ENCODE peak calls at places on chromosomes 12 and 14, in eight cellular contexts. One of them, this sample, is unnamed.

GRCh38 chr12:78959556-78959955 is 95.0 kb downstream of the SYT1 start:
- DNase-seq in ascending aorta: no peak
- DNase-seq in dorsolateral prefrontal cortex: no peak
- DNase-seq in MM.1S: no peak
- DNase-seq in psoas muscle: no peak
- DNase-seq in fibroblast of mammary gland: no peak
- DNase-seq in heart left ventricle: no peak
- DNase-seq in fibroblast of pulmonary artery: peak
- DNase-seq in this sample: no peak

GRCh38 chr14:72523397-72524157 is 370.3 kb downstream of the DPF3 start:
- DNase-seq in ascending aorta: peak
- DNase-seq in dorsolateral prefrontal cortex: no peak
- DNase-seq in MM.1S: no peak
- DNase-seq in psoas muscle: no peak
- DNase-seq in fibroblast of mammary gland: peak
- DNase-seq in heart left ventricle: no peak
- DNase-seq in fibroblast of pulmonary artery: peak
- DNase-seq in this sample: no peak

GRCh38 chr14:89848165-89848564 is 106.4 kb downstream of the EFCAB11 start:
- DNase-seq in ascending aorta: no peak
- DNase-seq in dorsolateral prefrontal cortex: no peak
- DNase-seq in MM.1S: no peak
- DNase-seq in psoas muscle: no peak
- DNase-seq in fibroblast of mammary gland: peak
- DNase-seq in heart left ventricle: no peak
- DNase-seq in fibroblast of pulmonary artery: peak
- DNase-seq in this sample: no peak

GRCh38 chr14:61500046-61500445 is 178.7 kb downstream of the PRKCH start:
- DNase-seq in ascending aorta: no peak
- DNase-seq in dorsolateral prefrontal cortex: no peak
- DNase-seq in MM.1S: no peak
- DNase-seq in psoas muscle: no peak
- DNase-seq in fibroblast of mammary gland: no peak
- DNase-seq in heart left ventricle: no peak
- DNase-seq in fibroblast of pulmonary artery: no peak
- DNase-seq in this sample: no peak

GRCh38 chr12:11615481-11615880 is 34.0 kb upstream of the ETV6 start:
- DNase-seq in ascending aorta: no peak
- DNase-seq in dorsolateral prefrontal cortex: no peak
- DNase-seq in MM.1S: peak
- DNase-seq in psoas muscle: no peak
- DNase-seq in fibroblast of mammary gland: no peak
- DNase-seq in heart left ventricle: no peak
- DNase-seq in fibroblast of pulmonary artery: no peak
- DNase-seq in this sample: no peak

GRCh38 chr12:119659289-119659897 is 8.5 kb upstream of the PRKAB1 start:
- DNase-seq in ascending aorta: no peak
- DNase-seq in dorsolateral prefrontal cortex: no peak
- DNase-seq in MM.1S: peak
- DNase-seq in psoas muscle: no peak
- DNase-seq in fibroblast of mammary gland: peak
- DNase-seq in heart left ventricle: no peak
- DNase-seq in fibroblast of pulmonary artery: peak
- DNase-seq in this sample: no peak

GRCh38 chr14:95464103-95464502 is 52.3 kb downstream of the SYNE3 start:
- DNase-seq in ascending aorta: no peak
- DNase-seq in dorsolateral prefrontal cortex: no peak
- DNase-seq in MM.1S: no peak
- DNase-seq in psoas muscle: no peak
- DNase-seq in fibroblast of mammary gland: no peak
- DNase-seq in heart left ventricle: no peak
- DNase-seq in fibroblast of pulmonary artery: no peak
- DNase-seq in this sample: no peak

GRCh38 chr12:116924558-116925453 is 14.1 kb downstream of the FBXW8 start:
- DNase-seq in ascending aorta: no peak
- DNase-seq in dorsolateral prefrontal cortex: no peak
- DNase-seq in MM.1S: peak
- DNase-seq in psoas muscle: peak
- DNase-seq in fibroblast of mammary gland: peak
- DNase-seq in heart left ventricle: no peak
- DNase-seq in fibroblast of pulmonary artery: peak
- DNase-seq in this sample: peak

GRCh38 chr14:83867871-83868270 is 1662.1 kb upstream of the FLRT2 start:
- DNase-seq in ascending aorta: no peak
- DNase-seq in dorsolateral prefrontal cortex: no peak
- DNase-seq in MM.1S: no peak
- DNase-seq in psoas muscle: no peak
- DNase-seq in fibroblast of mammary gland: no peak
- DNase-seq in heart left ventricle: no peak
- DNase-seq in fibroblast of pulmonary artery: no peak
- DNase-seq in this sample: no peak

GRCh38 chr12:12267801-12268200 is 957 bp upstream of the LRP6 start:
- DNase-seq in ascending aorta: no peak
- DNase-seq in dorsolateral prefrontal cortex: no peak
- DNase-seq in MM.1S: no peak
- DNase-seq in psoas muscle: no peak
- DNase-seq in fibroblast of mammary gland: no peak
- DNase-seq in heart left ventricle: no peak
- DNase-seq in fibroblast of pulmonary artery: no peak
- DNase-seq in this sample: no peak

GRCh38 chr12:107372229-107372658 is 278.9 kb upstream of the CRY1 start:
- DNase-seq in ascending aorta: no peak
- DNase-seq in dorsolateral prefrontal cortex: no peak
- DNase-seq in MM.1S: no peak
- DNase-seq in psoas muscle: no peak
- DNase-seq in fibroblast of mammary gland: no peak
- DNase-seq in heart left ventricle: no peak
- DNase-seq in fibroblast of pulmonary artery: peak
- DNase-seq in this sample: no peak

GRCh38 chr12:105740970-105741725 is 397.6 kb downstream of the NUAK1 start:
- DNase-seq in ascending aorta: no peak
- DNase-seq in dorsolateral prefrontal cortex: peak
- DNase-seq in MM.1S: no peak
- DNase-seq in psoas muscle: peak
- DNase-seq in fibroblast of mammary gland: peak
- DNase-seq in heart left ventricle: peak
- DNase-seq in fibroblast of pulmonary artery: peak
- DNase-seq in this sample: no peak

GRCh38 chr12:107447336-107447735 is 238.3 kb upstream of the PWP1 start:
- DNase-seq in ascending aorta: no peak
- DNase-seq in dorsolateral prefrontal cortex: no peak
- DNase-seq in MM.1S: no peak
- DNase-seq in psoas muscle: no peak
- DNase-seq in fibroblast of mammary gland: no peak
- DNase-seq in heart left ventricle: no peak
- DNase-seq in fibroblast of pulmonary artery: no peak
- DNase-seq in this sample: no peak

GRCh38 chr12:18706798-18707197 is 31.0 kb downstream of the PLCZ1 start:
- DNase-seq in ascending aorta: no peak
- DNase-seq in dorsolateral prefrontal cortex: no peak
- DNase-seq in MM.1S: no peak
- DNase-seq in psoas muscle: no peak
- DNase-seq in fibroblast of mammary gland: peak
- DNase-seq in heart left ventricle: peak
- DNase-seq in fibroblast of pulmonary artery: peak
- DNase-seq in this sample: no peak

GRCh38 chr12:11685716-11686115 is 36.2 kb downstream of the ETV6 start:
- DNase-seq in ascending aorta: no peak
- DNase-seq in dorsolateral prefrontal cortex: no peak
- DNase-seq in MM.1S: no peak
- DNase-seq in psoas muscle: no peak
- DNase-seq in fibroblast of mammary gland: no peak
- DNase-seq in heart left ventricle: no peak
- DNase-seq in fibroblast of pulmonary artery: no peak
- DNase-seq in this sample: no peak

GRCh38 chr12:98757455-98757854 is 112.4 kb downstream of the APAF1 start:
- DNase-seq in ascending aorta: no peak
- DNase-seq in dorsolateral prefrontal cortex: no peak
- DNase-seq in MM.1S: no peak
- DNase-seq in psoas muscle: no peak
- DNase-seq in fibroblast of mammary gland: no peak
- DNase-seq in heart left ventricle: no peak
- DNase-seq in fibroblast of pulmonary artery: no peak
- DNase-seq in this sample: no peak

GRCh38 chr12:3641428-3641883 is 111.5 kb downstream of the CRACR2A start:
- DNase-seq in ascending aorta: no peak
- DNase-seq in dorsolateral prefrontal cortex: no peak
- DNase-seq in MM.1S: no peak
- DNase-seq in psoas muscle: peak
- DNase-seq in fibroblast of mammary gland: peak
- DNase-seq in heart left ventricle: no peak
- DNase-seq in fibroblast of pulmonary artery: peak
- DNase-seq in this sample: no peak

DNA sequence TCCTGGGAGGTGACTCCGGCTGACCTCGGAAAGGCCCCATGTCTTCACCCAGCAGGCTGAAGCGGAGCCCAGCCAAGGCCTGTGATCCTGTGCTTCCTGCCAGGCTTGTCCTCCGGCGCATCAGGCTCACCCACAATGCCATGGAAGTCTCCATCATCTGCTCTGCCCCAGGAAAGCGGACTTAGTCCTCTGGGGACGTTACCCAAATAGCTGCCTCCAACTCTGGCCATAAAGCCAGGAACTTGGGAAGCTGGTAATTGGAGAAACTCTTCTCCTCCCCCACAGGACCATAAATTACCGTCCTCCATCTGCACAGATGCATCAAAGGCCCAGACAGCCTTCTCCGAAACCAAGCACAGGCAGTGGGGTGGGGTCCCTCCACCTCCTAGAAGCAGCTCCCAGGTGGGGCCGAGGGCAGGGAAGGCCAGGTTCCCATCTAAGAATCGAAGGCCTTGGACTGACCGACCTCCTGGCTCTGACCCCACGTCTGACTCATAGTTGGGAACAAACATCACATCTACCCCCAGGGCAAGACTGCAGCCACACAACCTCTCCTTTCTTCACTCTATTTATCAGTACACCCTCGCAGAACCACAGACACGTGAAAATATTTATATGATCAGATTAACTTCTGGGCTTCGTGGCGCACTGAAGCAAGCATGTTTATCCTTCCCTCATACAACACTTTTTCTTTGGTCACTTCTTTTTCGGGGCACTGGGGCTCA is 56.4 kb downstream of the PITPNM2 start:
- DNase-seq in ascending aorta: peak
- DNase-seq in dorsolateral prefrontal cortex: no peak
- DNase-seq in MM.1S: no peak
- DNase-seq in psoas muscle: peak
- DNase-seq in fibroblast of mammary gland: peak
- DNase-seq in heart left ventricle: no peak
- DNase-seq in fibroblast of pulmonary artery: peak
- DNase-seq in this sample: no peak
- H3K4me3 ChIP-seq in ascending aorta: no peak
- H3K4me3 ChIP-seq in dorsolateral prefrontal cortex: no peak
- H3K4me3 ChIP-seq in MM.1S: no peak
- H3K4me3 ChIP-seq in psoas muscle: no peak
- H3K4me3 ChIP-seq in fibroblast of mammary gland: no peak
- H3K4me3 ChIP-seq in heart left ventricle: no peak
- H3K4me3 ChIP-seq in fibroblast of pulmonary artery: no peak
- H3K4me3 ChIP-seq in this sample: no peak

GRCh38 chr12:47249719-47250506 is 170.2 kb upstream of the AMIGO2 start:
- DNase-seq in ascending aorta: no peak
- DNase-seq in dorsolateral prefrontal cortex: no peak
- DNase-seq in MM.1S: no peak
- DNase-seq in psoas muscle: no peak
- DNase-seq in fibroblast of mammary gland: no peak
- DNase-seq in heart left ventricle: no peak
- DNase-seq in fibroblast of pulmonary artery: peak
- DNase-seq in this sample: no peak
- TF ChIP-seq CTCF in ascending aorta: no peak
- TF ChIP-seq CTCF in dorsolateral prefrontal cortex: no peak
- TF ChIP-seq CTCF in MM.1S: no peak
- TF ChIP-seq CTCF in psoas muscle: no peak
- TF ChIP-seq CTCF in fibroblast of mammary gland: no peak
- TF ChIP-seq CTCF in heart left ventricle: no peak
- TF ChIP-seq CTCF in fibroblast of pulmonary artery: no peak
- TF ChIP-seq CTCF in this sample: no peak

DNA sequence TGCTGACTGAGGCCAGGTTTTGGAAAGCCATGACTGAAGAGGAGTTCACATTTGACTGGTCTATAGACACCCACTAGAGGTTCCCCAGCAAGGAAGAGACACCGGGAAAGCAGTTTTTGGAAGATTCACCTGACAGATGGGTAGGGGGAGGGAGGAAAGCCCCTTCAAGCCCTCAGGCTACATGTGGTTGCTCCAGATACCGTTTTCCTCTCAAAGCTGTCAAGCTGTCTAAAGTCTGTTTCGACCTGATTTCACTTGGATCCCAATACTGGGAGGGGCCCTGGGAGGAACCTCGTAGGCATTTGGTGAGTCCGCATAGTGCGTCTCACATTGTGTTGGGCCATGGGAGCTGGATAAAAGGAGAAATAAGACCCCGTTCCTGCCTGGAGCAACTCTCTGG is 1.7 kb upstream of the LRP1 start:
- DNase-seq in ascending aorta: no peak
- DNase-seq in dorsolateral prefrontal cortex: no peak
- DNase-seq in MM.1S: no peak
- DNase-seq in psoas muscle: no peak
- DNase-seq in fibroblast of mammary gland: no peak
- DNase-seq in heart left ventricle: no peak
- DNase-seq in fibroblast of pulmonary artery: no peak
- DNase-seq in this sample: no peak
- H3K4me3 ChIP-seq in ascending aorta: peak
- H3K4me3 ChIP-seq in dorsolateral prefrontal cortex: peak
- H3K4me3 ChIP-seq in MM.1S: no peak
- H3K4me3 ChIP-seq in psoas muscle: peak
- H3K4me3 ChIP-seq in fibroblast of mammary gland: no peak
- H3K4me3 ChIP-seq in heart left ventricle: peak
- H3K4me3 ChIP-seq in fibroblast of pulmonary artery: no peak
- H3K4me3 ChIP-seq in this sample: no peak

GRCh38 chr12:94134226-94134795 is 14.1 kb upstream of the PLXNC1 start:
- DNase-seq in ascending aorta: no peak
- DNase-seq in dorsolateral prefrontal cortex: no peak
- DNase-seq in MM.1S: peak
- DNase-seq in psoas muscle: no peak
- DNase-seq in fibroblast of mammary gland: peak
- DNase-seq in heart left ventricle: no peak
- DNase-seq in fibroblast of pulmonary artery: peak
- DNase-seq in this sample: no peak
- TF ChIP-seq CTCF in ascending aorta: peak
- TF ChIP-seq CTCF in dorsolateral prefrontal cortex: peak
- TF ChIP-seq CTCF in MM.1S: peak
- TF ChIP-seq CTCF in psoas muscle: peak
- TF ChIP-seq CTCF in fibroblast of mammary gland: peak
- TF ChIP-seq CTCF in heart left ventricle: peak
- TF ChIP-seq CTCF in fibroblast of pulmonary artery: peak
- TF ChIP-seq CTCF in this sample: peak

GRCh38 chr14:101072945-101073597 is 169.5 kb upstream of the RTL1 start:
- DNase-seq in ascending aorta: peak
- DNase-seq in dorsolateral prefrontal cortex: peak
- DNase-seq in MM.1S: peak
- DNase-seq in psoas muscle: peak
- DNase-seq in fibroblast of mammary gland: peak
- DNase-seq in heart left ventricle: no peak
- DNase-seq in fibroblast of pulmonary artery: peak
- DNase-seq in this sample: no peak
- H3K4me3 ChIP-seq in ascending aorta: no peak
- H3K4me3 ChIP-seq in dorsolateral prefrontal cortex: no peak
- H3K4me3 ChIP-seq in MM.1S: no peak
- H3K4me3 ChIP-seq in psoas muscle: no peak
- H3K4me3 ChIP-seq in fibroblast of mammary gland: no peak
- H3K4me3 ChIP-seq in heart left ventricle: no peak
- H3K4me3 ChIP-seq in fibroblast of pulmonary artery: no peak
- H3K4me3 ChIP-seq in this sample: no peak